ENCODE peak calls at places on chromosomes 13 and 19, in seven cellular contexts. One of them, this sample, is unnamed.

GRCh38 chr19:43425567-43426392 is 11.1 kb downstream of the TEX101 start:
- DNase-seq in BJ: no peak
- DNase-seq in PC-9: peak; percentile 58
- DNase-seq in tibial nerve: no peak
- DNase-seq in fibroblast of lung: peak; percentile 19
- DNase-seq in Calu3: peak; percentile 60
- DNase-seq in heart left ventricle: no peak
- DNase-seq in this sample: no peak

GRCh38 chr13:29593605-29594297 is 1.7 kb downstream of the SLC7A1 start:
- DNase-seq in BJ: no peak
- DNase-seq in PC-9: no peak
- DNase-seq in tibial nerve: no peak
- DNase-seq in fibroblast of lung: no peak
- DNase-seq in Calu3: no peak
- DNase-seq in heart left ventricle: no peak
- DNase-seq in this sample: no peak

GRCh38 chr13:97460853-97461252 is 26.9 kb downstream of the RAP2A start:
- DNase-seq in BJ: no peak
- DNase-seq in PC-9: peak; percentile 23
- DNase-seq in tibial nerve: no peak
- DNase-seq in fibroblast of lung: no peak
- DNase-seq in Calu3: no peak
- DNase-seq in heart left ventricle: no peak
- DNase-seq in this sample: no peak

GRCh38 chr19:343941-344624 is 513 bp downstream of the MIER2 start:
- DNase-seq in BJ: no peak
- DNase-seq in PC-9: no peak
- DNase-seq in tibial nerve: no peak
- DNase-seq in fibroblast of lung: peak; percentile 26
- DNase-seq in Calu3: peak; percentile 22
- DNase-seq in heart left ventricle: no peak
- DNase-seq in this sample: no peak

GRCh38 chr13:96119921-96120320 is 30.0 kb downstream of the HS6ST3 start:
- DNase-seq in BJ: no peak
- DNase-seq in PC-9: no peak
- DNase-seq in tibial nerve: no peak
- DNase-seq in fibroblast of lung: no peak
- DNase-seq in Calu3: no peak
- DNase-seq in heart left ventricle: no peak
- DNase-seq in this sample: no peak

GRCh38 chr13:29507356-29507755 is 88.1 kb downstream of the SLC7A1 start:
- DNase-seq in BJ: no peak
- DNase-seq in PC-9: no peak
- DNase-seq in tibial nerve: no peak
- DNase-seq in fibroblast of lung: no peak
- DNase-seq in Calu3: no peak
- DNase-seq in heart left ventricle: no peak
- DNase-seq in this sample: no peak

GRCh38 chr13:94301487-94301886 is 178.0 kb downstream of the DCT start:
- DNase-seq in BJ: no peak
- DNase-seq in PC-9: no peak
- DNase-seq in tibial nerve: no peak
- DNase-seq in fibroblast of lung: no peak
- DNase-seq in Calu3: no peak
- DNase-seq in heart left ventricle: no peak
- DNase-seq in this sample: no peak

GRCh38 chr13:112956516-112957294 is 12.3 kb upstream of the MCF2L start:
- DNase-seq in BJ: no peak
- DNase-seq in PC-9: no peak
- DNase-seq in tibial nerve: no peak
- DNase-seq in fibroblast of lung: peak; percentile 24
- DNase-seq in Calu3: no peak
- DNase-seq in heart left ventricle: no peak
- DNase-seq in this sample: no peak

GRCh38 chr13:109869312-109870237 is 83.2 kb upstream of the IRS2 start:
- DNase-seq in BJ: peak; percentile 14
- DNase-seq in PC-9: peak; percentile 82
- DNase-seq in tibial nerve: peak; percentile 42
- DNase-seq in fibroblast of lung: peak; percentile 63
- DNase-seq in Calu3: no peak
- DNase-seq in heart left ventricle: peak; percentile 90
- DNase-seq in this sample: no peak

GRCh38 chr19:10142701-10143375 is 23.1 kb upstream of the EIF3G start:
- DNase-seq in BJ: no peak
- DNase-seq in PC-9: no peak
- DNase-seq in tibial nerve: no peak
- DNase-seq in fibroblast of lung: no peak
- DNase-seq in Calu3: no peak
- DNase-seq in heart left ventricle: no peak
- DNase-seq in this sample: no peak

GRCh38 chr19:45146716-45147337 is 14.0 kb downstream of the NKPD1 start:
- DNase-seq in BJ: no peak
- DNase-seq in PC-9: no peak
- DNase-seq in tibial nerve: no peak
- DNase-seq in fibroblast of lung: no peak
- DNase-seq in Calu3: no peak
- DNase-seq in heart left ventricle: no peak
- DNase-seq in this sample: no peak

GRCh38 chr19:6041991-6042421 is 64.1 kb upstream of the RANBP3 start:
- DNase-seq in BJ: no peak
- DNase-seq in PC-9: no peak
- DNase-seq in tibial nerve: no peak
- DNase-seq in fibroblast of lung: no peak
- DNase-seq in Calu3: no peak
- DNase-seq in heart left ventricle: no peak
- DNase-seq in this sample: peak; percentile 83

GRCh38 chr13:110949628-110950027 is 34.8 kb upstream of the ANKRD10 start:
- DNase-seq in BJ: no peak
- DNase-seq in PC-9: no peak
- DNase-seq in tibial nerve: no peak
- DNase-seq in fibroblast of lung: no peak
- DNase-seq in Calu3: no peak
- DNase-seq in heart left ventricle: no peak
- DNase-seq in this sample: peak; percentile 51

GRCh38 chr19:30682576-30683536 is 310.7 kb downstream of the ZNF536 start:
- DNase-seq in BJ: peak; percentile 66
- DNase-seq in PC-9: peak; percentile 49
- DNase-seq in tibial nerve: peak; percentile 74
- DNase-seq in fibroblast of lung: peak; percentile 92
- DNase-seq in Calu3: peak; percentile 75
- DNase-seq in heart left ventricle: peak; percentile 71
- DNase-seq in this sample: peak; percentile 90

GRCh38 chr19:21758296-21758695 is 9.1 kb downstream of the ZNF100 start:
- DNase-seq in BJ: no peak
- DNase-seq in PC-9: no peak
- DNase-seq in tibial nerve: no peak
- DNase-seq in fibroblast of lung: no peak
- DNase-seq in Calu3: no peak
- DNase-seq in heart left ventricle: no peak
- DNase-seq in this sample: no peak

GRCh38 chr19:22532388-22533310 is 101.5 kb upstream of the ZNF492 start:
- DNase-seq in BJ: no peak
- DNase-seq in PC-9: no peak
- DNase-seq in tibial nerve: peak; percentile 30
- DNase-seq in fibroblast of lung: no peak
- DNase-seq in Calu3: no peak
- DNase-seq in heart left ventricle: peak; percentile 84
- DNase-seq in this sample: no peak

GRCh38 chr13:67996101-67996500 is 766.0 kb upstream of the PCDH9 start:
- DNase-seq in BJ: no peak
- DNase-seq in PC-9: no peak
- DNase-seq in tibial nerve: no peak
- DNase-seq in fibroblast of lung: no peak
- DNase-seq in Calu3: no peak
- DNase-seq in heart left ventricle: no peak
- DNase-seq in this sample: no peak

GRCh38 chr19:1864480-1865171 is 1.2 kb upstream of the KLF16 start:
- DNase-seq in BJ: no peak
- DNase-seq in PC-9: no peak
- DNase-seq in tibial nerve: no peak
- DNase-seq in fibroblast of lung: peak; percentile 48
- DNase-seq in Calu3: peak; percentile 78
- DNase-seq in heart left ventricle: peak; percentile 82
- DNase-seq in this sample: no peak

GRCh38 chr19:34171539-34171876 is 796 bp upstream of the LSM14A start:
- DNase-seq in BJ: peak; percentile 28
- DNase-seq in PC-9: peak; percentile 44
- DNase-seq in tibial nerve: no peak
- DNase-seq in fibroblast of lung: peak; percentile 73
- DNase-seq in Calu3: no peak
- DNase-seq in heart left ventricle: no peak
- DNase-seq in this sample: no peak

GRCh38 chr19:57841364-57841763 is 8.3 kb upstream of the ZNF587 start:
- DNase-seq in BJ: no peak
- DNase-seq in PC-9: no peak
- DNase-seq in tibial nerve: no peak
- DNase-seq in fibroblast of lung: no peak
- DNase-seq in Calu3: no peak
- DNase-seq in heart left ventricle: no peak
- DNase-seq in this sample: no peak

GRCh38 chr13:29758591-29759114 is 91.8 kb downstream of the UBL3 start:
- DNase-seq in BJ: no peak
- DNase-seq in PC-9: peak; percentile 73
- DNase-seq in tibial nerve: no peak
- DNase-seq in fibroblast of lung: no peak
- DNase-seq in Calu3: peak; percentile 34
- DNase-seq in heart left ventricle: no peak
- DNase-seq in this sample: no peak

GRCh38 chr13:75959861-75960481 is 323.8 kb downstream of the LMO7 start:
- DNase-seq in BJ: no peak
- DNase-seq in PC-9: no peak
- DNase-seq in tibial nerve: no peak
- DNase-seq in fibroblast of lung: no peak
- DNase-seq in Calu3: no peak
- DNase-seq in heart left ventricle: no peak
- DNase-seq in this sample: no peak

GRCh38 chr13:74930402-74931165 is 551.4 kb downstream of the TBC1D4 start:
- DNase-seq in BJ: peak; percentile 24
- DNase-seq in PC-9: no peak
- DNase-seq in tibial nerve: no peak
- DNase-seq in fibroblast of lung: peak; percentile 64
- DNase-seq in Calu3: no peak
- DNase-seq in heart left ventricle: no peak
- DNase-seq in this sample: no peak

GRCh38 chr19:11295665-11296245 is at the start of gene TSPAN16:
- DNase-seq in BJ: no peak
- DNase-seq in PC-9: no peak
- DNase-seq in tibial nerve: peak; percentile 17
- DNase-seq in fibroblast of lung: no peak
- DNase-seq in Calu3: no peak
- DNase-seq in heart left ventricle: no peak
- DNase-seq in this sample: no peak
- TF ChIP-seq CTCF in BJ: peak; percentile 8
- TF ChIP-seq CTCF in PC-9: no peak
- TF ChIP-seq CTCF in tibial nerve: no peak
- TF ChIP-seq CTCF in fibroblast of lung: no peak
- TF ChIP-seq CTCF in Calu3: no peak
- TF ChIP-seq CTCF in heart left ventricle: no peak
- TF ChIP-seq CTCF in this sample: no peak

GRCh38 chr19:46287585-46287984 is 9.3 kb upstream of the HIF3A start:
- DNase-seq in BJ: no peak
- DNase-seq in PC-9: peak; percentile 43
- DNase-seq in tibial nerve: no peak
- DNase-seq in fibroblast of lung: peak; percentile 22
- DNase-seq in Calu3: no peak
- DNase-seq in heart left ventricle: no peak
- DNase-seq in this sample: no peak

GRCh38 chr19:46279177-46279576 is 17.7 kb upstream of the HIF3A start:
- DNase-seq in BJ: no peak
- DNase-seq in PC-9: no peak
- DNase-seq in tibial nerve: no peak
- DNase-seq in fibroblast of lung: no peak
- DNase-seq in Calu3: no peak
- DNase-seq in heart left ventricle: no peak
- DNase-seq in this sample: no peak

GRCh38 chr19:46288896-46289588 is 7.8 kb upstream of the HIF3A start:
- DNase-seq in BJ: peak; percentile 52
- DNase-seq in PC-9: peak; percentile 93
- DNase-seq in tibial nerve: no peak
- DNase-seq in fibroblast of lung: peak; percentile 91
- DNase-seq in Calu3: no peak
- DNase-seq in heart left ventricle: peak; percentile 74
- DNase-seq in this sample: no peak

GRCh38 chr19:46284635-46285034 is 12.2 kb upstream of the HIF3A start:
- DNase-seq in BJ: no peak
- DNase-seq in PC-9: no peak
- DNase-seq in tibial nerve: no peak
- DNase-seq in fibroblast of lung: no peak
- DNase-seq in Calu3: no peak
- DNase-seq in heart left ventricle: no peak
- DNase-seq in this sample: no peak

GRCh38 chr19:46283771-46284170 is 13.1 kb upstream of the HIF3A start:
- DNase-seq in BJ: no peak
- DNase-seq in PC-9: no peak
- DNase-seq in tibial nerve: no peak
- DNase-seq in fibroblast of lung: no peak
- DNase-seq in Calu3: no peak
- DNase-seq in heart left ventricle: peak; percentile 60
- DNase-seq in this sample: no peak
- TF ChIP-seq CTCF in BJ: no peak
- TF ChIP-seq CTCF in PC-9: no peak
- TF ChIP-seq CTCF in tibial nerve: no peak
- TF ChIP-seq CTCF in fibroblast of lung: no peak
- TF ChIP-seq CTCF in Calu3: no peak
- TF ChIP-seq CTCF in heart left ventricle: no peak
- TF ChIP-seq CTCF in this sample: no peak

GRCh38 chr13:25085125-25085742 is 10.7 kb upstream of the PABPC3 start:
- DNase-seq in BJ: no peak
- DNase-seq in PC-9: no peak
- DNase-seq in tibial nerve: no peak
- DNase-seq in fibroblast of lung: peak; percentile 38
- DNase-seq in Calu3: peak; percentile 46
- DNase-seq in heart left ventricle: no peak
- DNase-seq in this sample: no peak
- TF ChIP-seq CTCF in BJ: peak; percentile 72
- TF ChIP-seq CTCF in PC-9: peak; percentile 73
- TF ChIP-seq CTCF in tibial nerve: peak; percentile 42
- TF ChIP-seq CTCF in fibroblast of lung: peak; percentile 54
- TF ChIP-seq CTCF in Calu3: peak; percentile 36
- TF ChIP-seq CTCF in heart left ventricle: peak; percentile 15
- TF ChIP-seq CTCF in this sample: peak; percentile 61

GRCh38 chr13:86974251-86974994 is 696.7 kb upstream of the SLITRK5 start:
- DNase-seq in BJ: no peak
- DNase-seq in PC-9: no peak
- DNase-seq in tibial nerve: no peak
- DNase-seq in fibroblast of lung: no peak
- DNase-seq in Calu3: no peak
- DNase-seq in heart left ventricle: no peak
- DNase-seq in this sample: no peak

GRCh38 chr13:86976521-86977324 is 694.4 kb upstream of the SLITRK5 start:
- DNase-seq in BJ: no peak
- DNase-seq in PC-9: no peak
- DNase-seq in tibial nerve: no peak
- DNase-seq in fibroblast of lung: peak; percentile 9
- DNase-seq in Calu3: no peak
- DNase-seq in heart left ventricle: no peak
- DNase-seq in this sample: no peak

DNA sequence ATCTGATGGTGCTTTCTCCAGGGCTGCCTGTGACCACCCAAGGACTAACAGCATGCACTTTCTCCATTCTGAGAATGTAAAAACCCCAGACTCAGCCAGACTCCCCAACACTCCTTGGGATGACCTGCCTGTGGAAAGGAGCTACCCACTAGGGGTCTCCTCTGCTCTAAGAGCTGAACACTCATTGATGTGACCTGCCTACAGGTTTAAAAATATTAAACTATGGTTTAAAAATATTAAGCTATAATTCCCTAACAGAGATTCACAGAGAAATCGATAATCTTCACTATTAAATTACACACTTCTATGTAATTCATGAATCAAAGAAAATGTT is 696.2 kb upstream of the SLITRK5 start:
- DNase-seq in BJ: no peak
- DNase-seq in PC-9: no peak
- DNase-seq in tibial nerve: no peak
- DNase-seq in fibroblast of lung: no peak
- DNase-seq in Calu3: no peak
- DNase-seq in heart left ventricle: no peak
- DNase-seq in this sample: no peak
- TF ChIP-seq CTCF in BJ: no peak
- TF ChIP-seq CTCF in PC-9: no peak
- TF ChIP-seq CTCF in tibial nerve: no peak
- TF ChIP-seq CTCF in fibroblast of lung: no peak
- TF ChIP-seq CTCF in Calu3: no peak
- TF ChIP-seq CTCF in heart left ventricle: no peak
- TF ChIP-seq CTCF in this sample: peak; percentile 27